ENCODE peak calls at places on chromosomes 7 and 10, in ten cellular contexts. Q is body of pancreas, S is aorta, K is suprapubic skin, Y is IMR-90, A is tibial artery, O is cardiac muscle cell, U is hepatocyte, F is Peyer's patch, D is lower lobe of right lung. M is an unnamed sample.

GRCh38 chr10:114393886-114394285 is 10.4 kb downstream of the AFAP1L2 start:
- DNase-seq in Q (no peak), S (peak), K (no peak), Y (no peak), A (no peak), O (no peak), U (no peak), F (no peak), D (no peak), M (no peak)

GRCh38 chr10:76902949-76903348 is 734.7 kb downstream of the KCNMA1 start:
- DNase-seq in Q (no peak), S (peak), K (no peak), Y (no peak), A (no peak), O (peak), U (peak), F (no peak), D (peak), M (no peak)

GRCh38 chr10:95833038-95833673 is 74.6 kb upstream of the CC2D2B start:
- DNase-seq in Q (no peak), S (no peak), K (no peak), Y (peak), A (no peak), O (no peak), U (no peak), F (no peak), D (no peak), M (no peak)

GRCh38 chr10:16193241-16193640 is 243.6 kb upstream of the PTER start:
- DNase-seq in Q (no peak), S (no peak), K (no peak), Y (no peak), A (no peak), O (no peak), U (no peak), F (no peak), D (no peak), M (no peak)

GRCh38 chr7:22447008-22447407 is 53.0 kb downstream of the STEAP1B start:
- DNase-seq in Q (no peak), S (no peak), K (no peak), Y (no peak), A (no peak), O (no peak), U (no peak), F (no peak), D (no peak), M (no peak)

GRCh38 chr7:64183126-64183742 is 23.8 kb upstream of the ZNF735 start:
- DNase-seq in Q (peak), S (no peak), K (no peak), Y (no peak), A (no peak), O (no peak), U (no peak), F (no peak), D (peak), M (no peak)

GRCh38 chr10:100483876-100484666 is 21.3 kb downstream of the WNT8B start:
- DNase-seq in Q (no peak), S (no peak), K (no peak), Y (no peak), A (no peak), O (no peak), U (no peak), F (no peak), D (no peak), M (no peak)

GRCh38 chr10:125521721-125522680 is 161.0 kb downstream of the TEX36 start:
- DNase-seq in Q (peak), S (no peak), K (no peak), Y (no peak), A (no peak), O (peak), U (no peak), F (no peak), D (no peak), M (no peak)

GRCh38 chr7:151367304-151367703 is 25.7 kb downstream of the NUB1 start:
- DNase-seq in Q (no peak), S (no peak), K (no peak), Y (peak), A (no peak), O (peak), U (no peak), F (no peak), D (no peak), M (no peak)

GRCh38 chr7:2072798-2073197 is 159.9 kb downstream of the MAD1L1 start:
- DNase-seq in Q (no peak), S (no peak), K (no peak), Y (no peak), A (no peak), O (no peak), U (no peak), F (no peak), D (no peak), M (no peak)

GRCh38 chr10:128163701-128164100 is 37.5 kb upstream of the MKI67 start:
- DNase-seq in Q (no peak), S (no peak), K (no peak), Y (no peak), A (no peak), O (no peak), U (no peak), F (no peak), D (no peak), M (no peak)
- H3K27ac ChIP-seq in Q (no peak), S (no peak), K (no peak), Y (no peak), A (no peak), O (no peak), U (no peak), F (no peak), D (no peak), M (no peak)

GRCh38 chr10:14585287-14586193 is 189.2 kb downstream of the FAM107B start:
- DNase-seq in Q (peak), S (no peak), K (no peak), Y (no peak), A (no peak), O (no peak), U (no peak), F (no peak), D (no peak), M (no peak)

GRCh38 chr10:14584643-14585042 is 190.1 kb downstream of the FAM107B start:
- DNase-seq in Q (no peak), S (no peak), K (no peak), Y (no peak), A (no peak), O (no peak), U (no peak), F (no peak), D (no peak), M (no peak)

GRCh38 chr10:14581553-14581952 is 193.1 kb downstream of the FAM107B start:
- DNase-seq in Q (no peak), S (no peak), K (no peak), Y (no peak), A (no peak), O (no peak), U (no peak), F (no peak), D (no peak), M (no peak)

GRCh38 chr10:14583252-14583651 is 191.4 kb downstream of the FAM107B start:
- DNase-seq in Q (no peak), S (no peak), K (no peak), Y (no peak), A (no peak), O (no peak), U (no peak), F (peak), D (no peak), M (no peak)

DNA sequence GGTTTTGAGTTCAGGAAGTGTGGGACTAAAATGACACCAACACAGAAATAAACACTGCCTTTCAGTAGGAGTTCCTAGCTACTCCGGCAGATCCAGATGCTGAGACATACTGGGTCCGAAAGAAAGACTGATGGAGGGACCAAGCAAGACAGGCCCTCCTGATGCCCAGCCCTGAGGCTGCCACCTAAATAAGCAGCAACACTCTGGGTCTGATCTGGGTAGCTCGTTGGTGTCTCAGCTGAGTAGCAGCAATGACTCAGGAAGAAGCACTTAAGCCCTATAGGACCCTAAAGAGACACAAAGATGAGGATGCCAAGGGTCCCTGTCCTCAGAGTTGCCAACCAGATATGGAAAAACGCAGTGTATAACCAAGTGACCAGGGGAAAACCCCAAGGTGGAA is 190.7 kb downstream of the FAM107B start:
- DNase-seq in Q (no peak), S (no peak), K (no peak), Y (no peak), A (no peak), O (no peak), U (no peak), F (no peak), D (no peak), M (no peak)
- H3K4me3 ChIP-seq in Q (no peak), S (no peak), K (no peak), Y (no peak), A (no peak), O (no peak), U (no peak), F (no peak), D (no peak), M (no peak)

DNA sequence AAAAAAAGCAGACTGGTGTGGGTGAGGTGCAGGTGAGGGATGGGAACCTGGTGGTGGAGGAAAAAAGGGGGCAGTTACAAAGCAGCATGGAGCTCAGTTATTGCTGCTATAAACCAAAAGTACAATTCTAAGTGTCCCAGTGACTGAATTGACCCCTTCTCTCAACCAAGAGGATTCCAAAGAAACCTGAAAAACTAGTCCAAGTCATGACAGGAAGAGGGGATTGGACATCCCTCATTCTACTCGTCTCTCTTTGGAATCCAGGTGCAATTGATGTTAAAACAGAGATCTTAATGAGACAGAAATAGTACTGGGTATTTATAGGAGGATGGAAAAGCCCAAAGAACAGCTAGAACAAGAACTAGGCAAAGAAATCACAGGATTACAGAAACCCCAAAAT is 322.3 kb upstream of the IGFBP3 start:
- DNase-seq in Q (no peak), S (no peak), K (no peak), Y (no peak), A (no peak), O (no peak), U (no peak), F (no peak), D (no peak), M (no peak)
- H3K27ac ChIP-seq in Q (no peak), S (no peak), K (no peak), Y (no peak), A (no peak), O (no peak), U (no peak), F (no peak), D (no peak), M (no peak)

GRCh38 chr7:5302577-5302976 is 19.8 kb downstream of the SLC29A4 start:
- DNase-seq in Q (no peak), S (no peak), K (no peak), Y (no peak), A (no peak), O (no peak), U (no peak), F (no peak), D (no peak), M (no peak)
- H3K4me3 ChIP-seq in Q (no peak), S (no peak), K (no peak), Y (no peak), A (no peak), O (no peak), U (no peak), F (no peak), D (no peak), M (no peak)

DNA sequence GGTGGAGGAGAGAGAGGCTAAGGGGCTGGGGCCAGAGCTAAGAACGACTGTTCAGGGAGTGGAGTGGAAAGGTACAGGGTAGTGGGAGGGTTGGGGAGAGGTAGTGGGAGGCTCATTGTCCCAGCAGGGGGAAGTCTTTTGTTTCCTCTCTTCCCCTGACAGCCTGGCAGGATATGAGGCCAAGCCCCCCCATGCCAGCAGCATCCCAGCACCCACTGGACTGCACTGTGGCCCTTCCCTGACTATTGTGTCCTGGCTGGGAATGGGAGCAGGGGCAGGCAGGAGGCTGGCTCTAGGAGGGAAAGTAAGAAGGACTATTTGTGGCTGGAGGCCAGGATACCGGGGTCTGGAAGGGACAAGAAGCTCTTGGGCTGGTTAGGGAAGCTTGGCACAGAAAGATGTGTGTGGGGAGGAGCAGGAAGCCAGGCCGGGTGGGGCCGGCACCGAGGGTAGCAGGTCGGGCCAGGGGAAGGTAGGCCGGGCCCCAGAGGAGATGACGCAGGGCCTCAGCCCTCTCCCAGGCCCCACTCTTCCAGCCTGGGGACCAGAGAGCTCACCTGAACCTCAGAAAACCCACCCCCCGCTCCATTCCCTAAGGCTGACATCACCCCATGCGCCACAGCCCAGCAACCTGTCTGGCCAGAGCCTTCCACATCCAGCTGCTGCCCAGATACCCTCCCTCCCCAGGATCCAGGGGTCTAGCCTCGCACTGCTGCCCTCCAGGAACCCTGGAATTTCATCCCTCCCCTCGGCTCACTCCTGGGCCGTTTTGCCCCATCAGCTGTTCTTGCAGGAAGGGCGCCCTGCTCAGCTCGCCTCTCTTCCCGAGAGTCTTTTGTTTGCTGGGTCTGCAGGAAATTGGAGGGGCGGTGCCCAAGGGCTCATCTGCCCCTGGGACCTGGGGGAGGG is 8.8 kb upstream of the EPHB4 start:
- DNase-seq in Q (no peak), S (no peak), K (peak), Y (no peak), A (no peak), O (peak), U (peak), F (peak), D (peak), M (peak)
- H3K27ac ChIP-seq in Q (peak), S (no peak), K (peak), Y (no peak), A (peak), O (peak), U (peak), F (peak), D (peak), M (peak)

M was measured in right lobe of liver.